ENCODE peak calls at places on chromosomes 5 and 9, in seven cellular contexts. One of them, this sample, is unnamed.

GRCh38 chr5:75558221-75558620 is 46.5 kb downstream of the POLK start:
- DNase-seq in GM12878: no peak
- DNase-seq in HepG2: no peak
- DNase-seq in SK-N-SH: no peak
- DNase-seq in K562: no peak
- DNase-seq in H1: no peak
- DNase-seq in HCT116: no peak
- DNase-seq in this sample: no peak

GRCh38 chr9:70479880-70480291 is 65.4 kb upstream of the KLF9 start:
- DNase-seq in HepG2: no peak
- DNase-seq in GM12878: no peak
- DNase-seq in K562: no peak
- DNase-seq in SK-N-SH: peak
- DNase-seq in HCT116: no peak
- DNase-seq in H1: no peak
- DNase-seq in this sample: no peak

GRCh38 chr5:154244476-154244875 is 53.9 kb downstream of the GALNT10 start:
- DNase-seq in SK-N-SH: no peak
- DNase-seq in H1: no peak
- DNase-seq in HepG2: no peak
- DNase-seq in K562: no peak
- DNase-seq in GM12878: no peak
- DNase-seq in HCT116: no peak
- DNase-seq in this sample: no peak

GRCh38 chr5:152649609-152650008 is 244.5 kb upstream of the NMUR2 start:
- DNase-seq in K562: no peak
- DNase-seq in H1: no peak
- DNase-seq in HepG2: no peak
- DNase-seq in GM12878: no peak
- DNase-seq in SK-N-SH: no peak
- DNase-seq in HCT116: no peak
- DNase-seq in this sample: no peak

GRCh38 chr9:89775641-89776040 is 170.8 kb downstream of the GADD45G start:
- DNase-seq in GM12878: no peak
- DNase-seq in SK-N-SH: no peak
- DNase-seq in HepG2: no peak
- DNase-seq in K562: no peak
- DNase-seq in HCT116: no peak
- DNase-seq in H1: no peak
- DNase-seq in this sample: no peak

GRCh38 chr5:80406980-80407734 is 707 bp upstream of the ZFYVE16 start:
- DNase-seq in GM12878: no peak
- DNase-seq in H1: no peak
- DNase-seq in HCT116: no peak
- DNase-seq in HepG2: peak
- DNase-seq in SK-N-SH: no peak
- DNase-seq in K562: peak
- DNase-seq in this sample: peak

GRCh38 chr9:16213781-16214515 is 656.5 kb downstream of the BNC2 start:
- DNase-seq in HCT116: no peak
- DNase-seq in GM12878: no peak
- DNase-seq in HepG2: no peak
- DNase-seq in H1: no peak
- DNase-seq in K562: no peak
- DNase-seq in SK-N-SH: no peak
- DNase-seq in this sample: no peak

GRCh38 chr9:83598487-83598886 is 24.5 kb upstream of the IDNK start:
- DNase-seq in SK-N-SH: no peak
- DNase-seq in GM12878: no peak
- DNase-seq in HCT116: no peak
- DNase-seq in HepG2: peak
- DNase-seq in H1: no peak
- DNase-seq in K562: no peak
- DNase-seq in this sample: no peak

GRCh38 chr5:167947312-167947711 is 344.1 kb upstream of the WWC1 start:
- DNase-seq in H1: no peak
- DNase-seq in HepG2: no peak
- DNase-seq in SK-N-SH: no peak
- DNase-seq in GM12878: no peak
- DNase-seq in K562: no peak
- DNase-seq in HCT116: no peak
- DNase-seq in this sample: no peak

GRCh38 chr5:145856285-145856818 is 16.5 kb downstream of the GRXCR2 start:
- DNase-seq in GM12878: no peak
- DNase-seq in H1: peak
- DNase-seq in HepG2: peak
- DNase-seq in K562: no peak
- DNase-seq in SK-N-SH: no peak
- DNase-seq in HCT116: no peak
- DNase-seq in this sample: no peak

GRCh38 chr5:14450055-14450524 is 131.5 kb upstream of the OTULINL start:
- DNase-seq in H1: no peak
- DNase-seq in K562: peak
- DNase-seq in SK-N-SH: no peak
- DNase-seq in GM12878: no peak
- DNase-seq in HCT116: no peak
- DNase-seq in HepG2: no peak
- DNase-seq in this sample: no peak

GRCh38 chr9:134328341-134328840 is 2.1 kb downstream of the RXRA start:
- DNase-seq in GM12878: no peak
- DNase-seq in SK-N-SH: no peak
- DNase-seq in HepG2: peak
- DNase-seq in K562: no peak
- DNase-seq in H1: no peak
- DNase-seq in HCT116: no peak
- DNase-seq in this sample: no peak

GRCh38 chr9:134327671-134328231 is 1.5 kb downstream of the RXRA start:
- DNase-seq in SK-N-SH: no peak
- DNase-seq in HCT116: no peak
- DNase-seq in H1: no peak
- DNase-seq in GM12878: no peak
- DNase-seq in HepG2: no peak
- DNase-seq in K562: no peak
- DNase-seq in this sample: no peak

GRCh38 chr9:134329576-134329855 is 3.3 kb downstream of the RXRA start:
- DNase-seq in K562: no peak
- DNase-seq in HepG2: no peak
- DNase-seq in GM12878: no peak
- DNase-seq in SK-N-SH: no peak
- DNase-seq in H1: no peak
- DNase-seq in HCT116: no peak
- DNase-seq in this sample: no peak

GRCh38 chr9:134329886-134330285 is 3.6 kb downstream of the RXRA start:
- DNase-seq in SK-N-SH: no peak
- DNase-seq in H1: no peak
- DNase-seq in K562: no peak
- DNase-seq in HepG2: no peak
- DNase-seq in HCT116: no peak
- DNase-seq in GM12878: no peak
- DNase-seq in this sample: peak

GRCh38 chr9:134328841-134329575 is 2.8 kb downstream of the RXRA start:
- DNase-seq in HepG2: peak
- DNase-seq in H1: no peak
- DNase-seq in K562: no peak
- DNase-seq in GM12878: no peak
- DNase-seq in SK-N-SH: no peak
- DNase-seq in HCT116: no peak
- DNase-seq in this sample: peak
- TF ChIP-seq JUND in HepG2: no peak
- TF ChIP-seq JUND in H1: no peak
- TF ChIP-seq JUND in K562: no peak
- TF ChIP-seq JUND in GM12878: no peak
- TF ChIP-seq JUND in SK-N-SH: no peak
- TF ChIP-seq JUND in HCT116: no peak
- TF ChIP-seq JUND in this sample: no peak

GRCh38 chr5:157324237-157324636 is 58.3 kb downstream of the CYFIP2 start:
- DNase-seq in SK-N-SH: no peak
- DNase-seq in HCT116: no peak
- DNase-seq in HepG2: no peak
- DNase-seq in GM12878: no peak
- DNase-seq in H1: peak
- DNase-seq in K562: peak
- DNase-seq in this sample: no peak
- TF ChIP-seq JUND in SK-N-SH: no peak
- TF ChIP-seq JUND in HCT116: no peak
- TF ChIP-seq JUND in HepG2: no peak
- TF ChIP-seq JUND in GM12878: no peak
- TF ChIP-seq JUND in H1: no peak
- TF ChIP-seq JUND in K562: no peak
- TF ChIP-seq JUND in this sample: no peak

GRCh38 chr5:157563373-157564148 is 12.0 kb downstream of the ADAM19 start:
- DNase-seq in H1: no peak
- DNase-seq in HCT116: no peak
- DNase-seq in HepG2: no peak
- DNase-seq in SK-N-SH: peak
- DNase-seq in K562: no peak
- DNase-seq in GM12878: no peak
- DNase-seq in this sample: no peak
- TF ChIP-seq JUND in H1: no peak
- TF ChIP-seq JUND in HCT116: no peak
- TF ChIP-seq JUND in HepG2: no peak
- TF ChIP-seq JUND in SK-N-SH: peak
- TF ChIP-seq JUND in K562: no peak
- TF ChIP-seq JUND in GM12878: no peak
- TF ChIP-seq JUND in this sample: no peak

DNA sequence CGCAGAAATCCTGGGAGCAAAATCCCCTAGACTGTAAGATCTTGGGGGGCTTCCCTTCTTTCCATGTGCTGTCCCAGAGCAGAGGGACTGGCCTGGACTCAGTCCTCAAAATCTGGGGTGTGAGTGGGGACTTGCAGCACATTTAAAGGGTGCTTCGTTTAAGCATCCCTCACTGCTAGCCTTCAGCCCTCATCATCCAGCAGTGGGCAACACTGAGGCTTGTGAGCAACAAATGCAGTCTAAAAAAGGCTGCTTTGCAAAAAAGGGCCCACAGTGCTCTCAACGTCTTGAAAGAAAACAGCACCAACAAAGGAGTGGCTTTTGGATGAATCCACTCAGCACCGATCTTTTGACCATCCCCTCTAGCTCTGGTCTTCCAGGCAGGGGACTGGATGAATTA is 128.3 kb upstream of the TBC1D2 start:
- DNase-seq in HepG2: no peak
- DNase-seq in SK-N-SH: no peak
- DNase-seq in K562: peak
- DNase-seq in HCT116: no peak
- DNase-seq in H1: no peak
- DNase-seq in GM12878: no peak
- DNase-seq in this sample: no peak
- TF ChIP-seq JUND in HepG2: no peak
- TF ChIP-seq JUND in SK-N-SH: no peak
- TF ChIP-seq JUND in K562: no peak
- TF ChIP-seq JUND in HCT116: no peak
- TF ChIP-seq JUND in H1: no peak
- TF ChIP-seq JUND in GM12878: no peak
- TF ChIP-seq JUND in this sample: no peak

GRCh38 chr5:15966066-15966640 is 213.4 kb downstream of the MARCHF11 start:
- DNase-seq in H1: no peak
- DNase-seq in HCT116: no peak
- DNase-seq in K562: no peak
- DNase-seq in HepG2: no peak
- DNase-seq in GM12878: no peak
- DNase-seq in SK-N-SH: no peak
- DNase-seq in this sample: no peak
- TF ChIP-seq JUND in H1: no peak
- TF ChIP-seq JUND in HCT116: no peak
- TF ChIP-seq JUND in K562: no peak
- TF ChIP-seq JUND in HepG2: no peak
- TF ChIP-seq JUND in GM12878: no peak
- TF ChIP-seq JUND in SK-N-SH: no peak
- TF ChIP-seq JUND in this sample: no peak